ENCODE peak calls at places on chromosomes 13 and 19, in ten cellular contexts. T, Q, E, K, S, A, J, G, H and V are unnamed samples.

GRCh38 chr19:18059297-18059696 is 27.4 kb downstream of the IL12RB1 start:
- DNase-seq in T (no peak), Q (no peak), E (no peak), K (no peak), S (no peak), A (no peak), J (no peak), G (no peak), H (no peak), V (no peak)

GRCh38 chr19:44777715-44778347 is at the start of gene CBLC:
- DNase-seq in T (no peak), Q (no peak), E (no peak), K (no peak), S (no peak), A (no peak), J (no peak), G (no peak), H (no peak), V (no peak)

GRCh38 chr19:4326837-4327251 is 11.8 kb downstream of the STAP2 start:
- DNase-seq in T (no peak), Q (no peak), E (no peak), K (no peak), S (no peak), A (no peak), J (no peak), G (no peak), H (no peak), V (no peak)

GRCh38 chr19:17500447-17501198 is 10.8 kb upstream of the PGLS start:
- DNase-seq in T (no peak), Q (no peak), E (no peak), K (no peak), S (no peak), A (no peak), J (no peak), G (no peak), H (no peak), V (no peak)

GRCh38 chr19:3609779-3610719 is 3.4 kb upstream of the TBXA2R start:
- DNase-seq in T (no peak), Q (no peak), E (no peak), K (no peak), S (no peak), A (peak; percentile 10), J (no peak), G (no peak), H (no peak), V (no peak)

GRCh38 chr13:60453490-60453889 is 56.5 kb downstream of the TDRD3 start:
- DNase-seq in T (no peak), Q (no peak), E (no peak), K (no peak), S (peak; percentile 56), A (no peak), J (no peak), G (no peak), H (no peak), V (no peak)

GRCh38 chr13:66076417-66076816 is 1153.7 kb downstream of the PCDH9 start:
- DNase-seq in T (no peak), Q (no peak), E (no peak), K (no peak), S (no peak), A (peak; percentile 97), J (peak; percentile 38), G (no peak), H (no peak), V (peak; percentile 70)

GRCh38 chr19:29583196-29584006 is 22.7 kb upstream of the POP4 start:
- DNase-seq in T (no peak), Q (no peak), E (no peak), K (no peak), S (no peak), A (no peak), J (peak; percentile 27), G (no peak), H (no peak), V (no peak)

GRCh38 chr19:48169974-48170803 is at the start of the genes LIG1 and ZSWIM9:
- DNase-seq in T (peak; percentile 98), Q (peak; percentile 95), E (peak; percentile 80), K (peak; percentile 81), S (peak; percentile 97), A (peak; percentile 97), J (peak; percentile 98), G (peak; percentile 82), H (peak; percentile 68), V (peak; percentile 91)

GRCh38 chr13:33634526-33635111 is 183.3 kb upstream of the RFC3 start:
- DNase-seq in T (no peak), Q (no peak), E (no peak), K (no peak), S (no peak), A (peak; percentile 2), J (peak; percentile 73), G (no peak), H (no peak), V (no peak)

GRCh38 chr19:12603714-12604113 is 6.9 kb downstream of the ZNF490 start:
- DNase-seq in T (no peak), Q (peak; percentile 2), E (peak; percentile 40), K (no peak), S (peak; percentile 45), A (no peak), J (peak; percentile 19), G (no peak), H (no peak), V (no peak)

GRCh38 chr13:113060557-113061270 is 44.9 kb upstream of the F7 start:
- DNase-seq in T (no peak), Q (no peak), E (no peak), K (no peak), S (no peak), A (no peak), J (no peak), G (no peak), H (no peak), V (no peak)

GRCh38 chr13:80704369-80704768 is 363.4 kb upstream of the SPRY2 start:
- DNase-seq in T (no peak), Q (no peak), E (no peak), K (no peak), S (no peak), A (no peak), J (no peak), G (no peak), H (no peak), V (no peak)

GRCh38 chr19:38692458-38693379 is 45.3 kb downstream of the ACTN4 start:
- DNase-seq in T (no peak), Q (no peak), E (no peak), K (no peak), S (no peak), A (no peak), J (no peak), G (no peak), H (no peak), V (no peak)

GRCh38 chr19:28169168-28169862 is 1043.6 kb downstream of the UQCRFS1 start:
- DNase-seq in T (no peak), Q (no peak), E (no peak), K (no peak), S (no peak), A (no peak), J (no peak), G (no peak), H (no peak), V (no peak)

GRCh38 chr19:58330458-58330857 is 3.7 kb downstream of the ZSCAN22 start:
- DNase-seq in T (no peak), Q (no peak), E (no peak), K (no peak), S (no peak), A (peak; percentile 15), J (peak; percentile 68), G (no peak), H (no peak), V (no peak)

GRCh38 chr13:91329736-91330135 is 17.8 kb upstream of the MIR17HG start:
- DNase-seq in T (no peak), Q (no peak), E (no peak), K (no peak), S (no peak), A (no peak), J (no peak), G (no peak), H (no peak), V (no peak)

GRCh38 chr13:45280751-45281634 is 60.0 kb downstream of the TPT1 start:
- DNase-seq in T (peak; percentile 87), Q (peak; percentile 74), E (peak; percentile 42), K (no peak), S (peak; percentile 82), A (peak; percentile 77), J (peak; percentile 81), G (peak; percentile 14), H (no peak), V (peak; percentile 65)

GRCh38 chr13:31038834-31039552 is 106.5 kb downstream of the TEX26 start:
- DNase-seq in T (peak; percentile 36), Q (no peak), E (no peak), K (no peak), S (no peak), A (peak; percentile 31), J (peak; percentile 54), G (no peak), H (no peak), V (peak; percentile 89)

GRCh38 chr13:74751739-74752138 is 617.5 kb upstream of the KLF12 start:
- DNase-seq in T (no peak), Q (no peak), E (no peak), K (no peak), S (no peak), A (no peak), J (no peak), G (no peak), H (no peak), V (no peak)

GRCh38 chr13:107847406-107847805 is 367.9 kb downstream of the LIG4 start:
- DNase-seq in T (no peak), Q (no peak), E (no peak), K (no peak), S (no peak), A (no peak), J (no peak), G (no peak), H (no peak), V (no peak)

GRCh38 chr13:31053098-31053497 is 108.6 kb downstream of the HSPH1 start:
- DNase-seq in T (no peak), Q (no peak), E (no peak), K (no peak), S (peak; percentile 19), A (no peak), J (no peak), G (no peak), H (no peak), V (no peak)

GRCh38 chr19:50896591-50897190 is 14.5 kb downstream of the KLK4 start:
- DNase-seq in T (no peak), Q (peak; percentile 58), E (no peak), K (no peak), S (peak; percentile 23), A (peak; percentile 89), J (peak; percentile 40), G (no peak), H (no peak), V (no peak)

GRCh38 chr19:57566396-57567256 is 7.0 kb upstream of the ZNF550 start:
- DNase-seq in T (no peak), Q (no peak), E (no peak), K (no peak), S (no peak), A (peak; percentile 59), J (peak; percentile 53), G (no peak), H (no peak), V (peak; percentile 19)

GRCh38 chr13:44249439-44249838 is 124.2 kb upstream of the SERP2 start:
- DNase-seq in T (no peak), Q (peak; percentile 76), E (no peak), K (no peak), S (peak; percentile 28), A (no peak), J (peak; percentile 85), G (no peak), H (no peak), V (no peak)

GRCh38 chr13:32825481-32825880 is 190.7 kb upstream of the KL start:
- DNase-seq in T (no peak), Q (no peak), E (no peak), K (no peak), S (no peak), A (no peak), J (no peak), G (no peak), H (no peak), V (no peak)

GRCh38 chr19:51470966-51471365 is 7.4 kb upstream of the CEACAM18 start:
- DNase-seq in T (no peak), Q (no peak), E (no peak), K (no peak), S (no peak), A (peak; percentile 70), J (peak; percentile 50), G (no peak), H (no peak), V (no peak)

GRCh38 chr19:40445006-40445312 is 824 bp upstream of the SERTAD3 start:
- DNase-seq in T (no peak), Q (no peak), E (no peak), K (no peak), S (no peak), A (no peak), J (no peak), G (no peak), H (no peak), V (no peak)